ENCODE peak calls at places on chromosomes 11 and 22, in six cellular contexts. F is psoas muscle, N is fibroblast of lung, X is H1, K is pancreas, Z is left lung. J is an unnamed sample. For H3K4me1, the result is how much of the 10 kb centered on the place peaks cover.

GRCh38 chr22:47174671-47175111 is 412.2 kb downstream of the TBC1D22A start:
- DNase-seq in F (peak), N (no peak), X (no peak), K (no peak), Z (peak), J (no peak)

GRCh38 chr11:85835263-85835662 is 19.9 kb upstream of the CCDC83 start:
- DNase-seq in F (no peak), N (no peak), X (no peak), K (no peak), Z (no peak), J (no peak)

GRCh38 chr11:66880484-66881211 is 23.8 kb downstream of the LRFN4 start:
- DNase-seq in F (peak), N (peak), X (no peak), K (peak), Z (no peak), J (no peak)

GRCh38 chr22:37063436-37064420 is 12.2 kb downstream of the KCTD17 start:
- DNase-seq in F (no peak), N (no peak), X (no peak), K (peak), Z (no peak), J (no peak)

GRCh38 chr11:27291302-27291889 is 71.6 kb downstream of the CCDC34 start:
- DNase-seq in F (no peak), N (no peak), X (no peak), K (no peak), Z (no peak), J (no peak)

GRCh38 chr11:120501440-120501839 is 10.1 kb upstream of the GRIK4 start:
- DNase-seq in F (no peak), N (no peak), X (no peak), K (no peak), Z (no peak), J (no peak)

GRCh38 chr22:38239101-38239761 is 33.6 kb downstream of the TMEM184B start:
- DNase-seq in F (peak), N (peak), X (no peak), K (no peak), Z (peak), J (peak)

GRCh38 chr11:4626207-4627105 is 10.8 kb upstream of the OR51D1 start:
- DNase-seq in F (no peak), N (peak), X (peak), K (no peak), Z (no peak), J (no peak)

GRCh38 chr22:49305966-49306631 is 521.6 kb downstream of the BRD1 start:
- DNase-seq in F (no peak), N (no peak), X (peak), K (no peak), Z (no peak), J (no peak)

GRCh38 chr22:27419473-27419872 is 382.1 kb downstream of the MN1 start:
- DNase-seq in F (no peak), N (peak), X (no peak), K (no peak), Z (no peak), J (no peak)

GRCh38 chr11:89421718-89422117 is 69.5 kb downstream of the NOX4 start:
- DNase-seq in F (no peak), N (no peak), X (no peak), K (no peak), Z (no peak), J (no peak)

GRCh38 chr11:133950874-133951483 is 5.8 kb downstream of the IGSF9B start:
- DNase-seq in F (no peak), N (no peak), X (peak), K (no peak), Z (no peak), J (no peak)

GRCh38 chr11:133947298-133947905 is 9.4 kb downstream of the IGSF9B start:
- DNase-seq in F (peak), N (peak), X (peak), K (no peak), Z (no peak), J (no peak)

GRCh38 chr11:133946018-133946417 is 10.8 kb downstream of the IGSF9B start:
- DNase-seq in F (no peak), N (no peak), X (no peak), K (no peak), Z (no peak), J (no peak)

GRCh38 chr11:133946541-133947297 is 10.0 kb downstream of the IGSF9B start:
- DNase-seq in F (no peak), N (no peak), X (no peak), K (no peak), Z (no peak), J (no peak)

GRCh38 chr11:133948711-133949110 is 8.1 kb downstream of the IGSF9B start:
- DNase-seq in F (no peak), N (no peak), X (no peak), K (no peak), Z (no peak), J (no peak)
- H3K4me3 ChIP-seq in F (no peak), N (no peak), X (no peak), K (no peak), Z (no peak), J (no peak)

DNA sequence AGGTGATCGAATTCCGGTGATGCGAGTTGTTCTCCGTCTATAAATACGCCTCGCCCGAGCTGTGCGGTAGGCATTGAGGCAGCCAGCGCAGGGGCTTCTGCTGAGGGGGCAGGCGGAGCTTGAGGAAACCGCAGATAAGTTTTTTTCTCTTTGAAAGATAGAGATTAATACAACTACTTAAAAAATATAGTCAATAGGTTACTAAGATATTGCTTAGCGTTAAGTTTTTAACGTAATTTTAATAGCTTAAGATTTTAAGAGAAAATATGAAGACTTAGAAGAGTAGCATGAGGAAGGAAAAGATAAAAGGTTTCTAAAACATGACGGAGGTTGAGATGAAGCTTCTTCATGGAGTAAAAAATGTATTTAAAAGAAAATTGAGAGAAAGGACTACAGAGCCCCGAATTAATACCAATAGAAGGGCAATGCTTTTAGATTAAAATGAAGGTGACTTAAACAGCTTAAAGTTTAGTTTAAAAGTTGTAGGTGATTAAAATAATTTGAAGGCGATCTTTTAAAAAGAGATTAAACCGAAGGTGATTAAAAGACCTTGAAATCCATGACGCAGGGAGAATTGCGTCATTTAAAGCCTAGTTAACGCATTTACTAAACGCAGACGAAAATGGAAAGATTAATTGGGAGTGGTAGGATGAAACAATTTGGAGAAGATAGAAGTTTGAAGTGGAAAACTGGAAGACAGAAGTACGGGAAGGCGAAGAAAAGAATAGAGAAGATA is at the start of gene MALAT1:
- DNase-seq in F (peak), N (peak), X (peak), K (peak), Z (peak), J (peak)
- H3K4me1 ChIP-seq in F (under half), N (under half), X (under half), K (under half), Z (under half), J (under half)

GRCh38 chr11:46898396-46899095 is 19.8 kb downstream of the LRP4 start:
- DNase-seq in F (no peak), N (no peak), X (no peak), K (peak), Z (peak), J (no peak)

GRCh38 chr11:46894506-46894905 is 23.8 kb downstream of the LRP4 start:
- DNase-seq in F (no peak), N (no peak), X (no peak), K (no peak), Z (no peak), J (no peak)

GRCh38 chr11:46894961-46895360 is 23.4 kb downstream of the LRP4 start:
- DNase-seq in F (no peak), N (no peak), X (no peak), K (no peak), Z (no peak), J (no peak)

GRCh38 chr11:46895821-46896220 is 22.5 kb downstream of the LRP4 start:
- DNase-seq in F (peak), N (peak), X (no peak), K (peak), Z (peak), J (no peak)

DNA sequence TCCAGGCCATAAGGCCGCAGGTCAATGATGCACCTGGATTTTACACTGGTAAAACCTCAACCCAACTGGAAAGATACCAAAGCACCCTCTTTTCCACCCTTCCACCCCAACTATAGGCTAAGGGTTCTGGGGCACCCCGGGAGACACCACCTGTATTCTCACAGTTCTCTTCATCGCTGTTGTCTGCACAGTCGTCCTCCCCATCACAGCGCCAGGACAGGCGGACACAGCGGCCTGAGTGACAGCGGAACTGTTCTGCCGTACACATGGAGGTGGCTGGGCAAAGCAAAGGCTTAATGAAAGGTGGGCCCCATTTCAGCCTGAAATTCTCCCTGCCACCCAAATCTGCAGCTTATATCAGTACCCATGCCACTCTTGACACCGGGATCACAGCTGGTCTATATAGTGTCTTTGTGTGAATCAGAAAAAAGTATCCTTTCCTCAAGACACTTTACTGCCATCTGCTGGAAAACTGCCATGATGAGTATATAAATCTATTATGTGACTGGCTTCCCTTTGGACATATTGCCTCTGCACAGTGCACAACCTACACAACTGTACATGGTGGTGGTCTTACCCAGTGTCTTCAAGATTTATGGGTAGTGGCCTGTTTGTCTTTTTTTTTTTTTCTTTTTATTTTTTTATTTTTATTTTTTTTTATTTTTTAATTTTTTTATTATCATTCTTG is 21.5 kb downstream of the LRP4 start:
- DNase-seq in F (no peak), N (peak), X (no peak), K (no peak), Z (no peak), J (no peak)
- TF ChIP-seq CTCF in F (no peak), N (peak), X (peak), K (no peak), Z (peak), J (no peak)

DNA sequence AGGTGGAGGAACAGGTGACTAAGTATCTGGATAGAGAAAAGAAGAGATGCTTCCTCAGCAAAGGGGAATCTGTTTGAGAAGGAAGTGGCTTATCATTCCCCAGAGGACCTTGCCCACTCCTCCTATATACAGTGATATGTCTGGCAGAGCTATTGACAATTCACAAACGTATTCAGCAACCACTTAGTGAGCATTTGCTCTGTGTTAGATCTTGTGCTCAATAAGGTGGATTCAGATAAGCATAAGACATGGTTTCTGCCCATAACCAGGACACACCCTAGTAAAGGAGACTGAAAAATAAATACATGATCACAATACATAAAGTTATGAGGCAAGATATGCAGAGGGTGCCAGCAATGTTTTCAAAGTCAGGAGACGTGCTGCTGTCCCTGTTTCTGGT is 1.4 kb downstream of the TMEM9B start:
- DNase-seq in F (no peak), N (no peak), X (no peak), K (no peak), Z (no peak), J (no peak)
- H3K4me3 ChIP-seq in F (peak), N (peak), X (no peak), K (peak), Z (peak), J (peak)

GRCh38 chr11:128462802-128463385 is 124.5 kb downstream of the ETS1 start:
- DNase-seq in F (no peak), N (no peak), X (no peak), K (no peak), Z (no peak), J (no peak)

GRCh38 chr11:128464878-128465277 is 122.5 kb downstream of the ETS1 start:
- DNase-seq in F (no peak), N (no peak), X (no peak), K (no peak), Z (no peak), J (no peak)

GRCh38 chr11:128463386-128463829 is 124.0 kb downstream of the ETS1 start:
- DNase-seq in F (no peak), N (peak), X (no peak), K (no peak), Z (no peak), J (peak)

GRCh38 chr11:128465531-128465930 is 121.8 kb downstream of the ETS1 start:
- DNase-seq in F (no peak), N (no peak), X (no peak), K (no peak), Z (no peak), J (no peak)

GRCh38 chr11:128463975-128464374 is 123.4 kb downstream of the ETS1 start:
- DNase-seq in F (no peak), N (peak), X (no peak), K (no peak), Z (no peak), J (no peak)
- H3K4me1 ChIP-seq in F (under half), N (under half), X (under half), K (under half), Z (half or more), J (half or more)

GRCh38 chr11:69644071-69644961 is 3.4 kb downstream of the CCND1 start:
- DNase-seq in F (peak), N (peak), X (no peak), K (peak), Z (peak), J (no peak)
- TF ChIP-seq CTCF in F (no peak), N (peak), X (peak), K (no peak), Z (no peak), J (peak)